ENCODE peak calls at places on chromosomes 3 and 15, in seven cellular contexts. E is tibial artery, Y is glutamatergic neuron, R is Peyer's patch, N is upper lobe of right lung, M is left ventricle myocardium inferior, Q is GM12865. X is an unnamed sample.

GRCh38 chr15:62824111-62824737 is 218.3 kb upstream of the TPM1 start:
- DNase-seq in E (no peak), N (no peak), M (no peak), R (no peak), Q (no peak), Y (no peak), X (no peak)

GRCh38 chr3:43627360-43627759 is 5.5 kb upstream of the ANO10 start:
- DNase-seq in Y (no peak), E (no peak), R (no peak), M (no peak), N (no peak), Q (no peak), X (no peak)

GRCh38 chr3:12393894-12394293 is 90.4 kb upstream of the TSEN2 start:
- DNase-seq in Q (no peak), R (no peak), Y (no peak), E (no peak), M (no peak), N (no peak), X (no peak)

GRCh38 chr3:55416381-55416821 is 70.7 kb downstream of the WNT5A start:
- DNase-seq in Y (no peak), E (no peak), M (no peak), R (no peak), N (no peak), Q (no peak), X (no peak)

GRCh38 chr3:8554725-8555621 is 53.4 kb downstream of the LMCD1 start:
- DNase-seq in N (no peak), E (peak), M (peak), Y (peak), R (no peak), Q (no peak), X (no peak)

GRCh38 chr3:36943601-36944000 is 1.3 kb downstream of the TRANK1 start:
- DNase-seq in E (no peak), N (no peak), M (no peak), R (no peak), Y (no peak), Q (no peak), X (no peak)

GRCh38 chr3:49016414-49017228 is 1.8 kb downstream of the DALRD3 start:
- DNase-seq in N (no peak), R (no peak), Y (no peak), M (no peak), Q (no peak), E (no peak), X (no peak)

GRCh38 chr3:42656680-42657610 is 3.4 kb downstream of the ZBTB47 start:
- DNase-seq in Q (no peak), M (no peak), N (no peak), Y (no peak), R (no peak), E (no peak), X (no peak)

GRCh38 chr3:110932515-110933095 is 139.0 kb upstream of the NECTIN3 start:
- DNase-seq in Q (no peak), Y (no peak), N (no peak), M (no peak), E (no peak), R (no peak), X (no peak)

GRCh38 chr15:69713726-69714559 is 261.3 kb downstream of the RPLP1 start:
- DNase-seq in R (no peak), Y (no peak), N (no peak), Q (peak), M (no peak), E (no peak), X (no peak)

GRCh38 chr15:29736745-29737023 is 85.6 kb downstream of the TJP1 start:
- DNase-seq in E (no peak), Y (no peak), N (no peak), R (no peak), M (no peak), Q (no peak), X (no peak)

GRCh38 chr3:48247401-48247807 is 6.5 kb downstream of the ZNF589 start:
- DNase-seq in N (no peak), M (no peak), E (no peak), Q (no peak), R (no peak), Y (no peak), X (no peak)

GRCh38 chr3:150763122-150763840 is at the start of gene SIAH2:
- DNase-seq in Q (peak), N (peak), R (peak), M (peak), E (peak), Y (peak), X (peak)
- TF ChIP-seq CTCF in Q (no peak), N (no peak), R (no peak), M (no peak), E (no peak), Y (no peak), X (no peak)

DNA sequence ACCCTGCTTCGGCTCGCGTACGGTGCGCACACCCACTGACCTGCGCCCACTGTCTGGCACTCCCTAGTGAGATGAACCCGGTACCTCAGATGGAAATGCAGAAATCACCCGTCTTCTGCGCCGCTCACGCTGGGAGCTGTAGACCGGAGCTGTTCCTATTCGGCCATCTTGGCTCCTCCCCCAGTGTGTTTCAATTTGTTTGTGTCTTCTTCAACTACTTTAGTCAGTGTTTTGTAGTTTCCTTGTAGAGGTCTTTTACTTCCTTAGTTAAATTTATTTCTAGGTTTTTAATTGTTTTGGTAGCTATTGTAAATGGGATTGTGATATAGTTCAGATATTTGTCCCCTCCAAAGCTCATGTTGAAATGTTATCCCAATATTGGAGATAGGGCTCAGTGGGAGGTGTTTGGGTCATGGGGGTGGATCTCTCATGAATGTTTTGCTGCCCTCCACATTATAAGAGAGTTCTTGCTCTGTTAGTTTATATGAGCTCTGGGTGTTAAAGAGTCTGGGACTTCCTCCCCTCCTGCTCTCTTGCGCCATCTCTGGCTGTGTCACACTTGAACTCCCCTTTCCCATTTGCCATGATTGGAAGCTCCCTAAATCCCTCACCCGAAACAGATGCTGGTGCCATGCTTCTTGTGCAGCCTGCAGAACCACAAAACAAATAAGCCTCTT is 304.4 kb downstream of the DOCK3 start:
- DNase-seq in R (no peak), Q (no peak), N (no peak), E (no peak), M (no peak), Y (no peak), X (no peak)
- TF ChIP-seq CTCF in R (no peak), Q (no peak), N (no peak), E (no peak), M (no peak), Y (no peak), X (no peak)

DNA sequence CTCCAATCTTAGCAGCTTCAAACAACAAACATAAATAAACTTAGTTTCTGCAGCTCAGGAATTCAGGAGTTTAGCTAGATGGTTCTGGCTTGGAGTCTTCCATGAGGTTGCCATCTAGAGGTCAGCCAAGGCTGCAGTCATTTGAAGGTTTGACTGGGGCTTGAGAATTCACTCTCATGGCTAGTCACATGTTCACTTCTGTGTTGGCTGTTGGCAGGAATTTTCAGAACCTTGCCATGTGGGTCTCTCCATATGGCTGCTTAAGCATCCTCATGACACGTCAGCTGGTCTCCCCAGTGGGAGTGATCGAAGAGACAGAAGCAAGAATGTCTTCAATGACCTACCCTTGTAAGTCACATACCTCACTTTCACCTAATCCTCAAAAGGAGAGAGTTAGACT is 269.2 kb upstream of the CNTN3 start:
- DNase-seq in Q (no peak), M (no peak), N (no peak), E (no peak), R (no peak), Y (no peak), X (no peak)
- TF ChIP-seq CTCF in Q (peak), M (peak), N (no peak), E (no peak), R (no peak), Y (peak), X (peak)

DNA sequence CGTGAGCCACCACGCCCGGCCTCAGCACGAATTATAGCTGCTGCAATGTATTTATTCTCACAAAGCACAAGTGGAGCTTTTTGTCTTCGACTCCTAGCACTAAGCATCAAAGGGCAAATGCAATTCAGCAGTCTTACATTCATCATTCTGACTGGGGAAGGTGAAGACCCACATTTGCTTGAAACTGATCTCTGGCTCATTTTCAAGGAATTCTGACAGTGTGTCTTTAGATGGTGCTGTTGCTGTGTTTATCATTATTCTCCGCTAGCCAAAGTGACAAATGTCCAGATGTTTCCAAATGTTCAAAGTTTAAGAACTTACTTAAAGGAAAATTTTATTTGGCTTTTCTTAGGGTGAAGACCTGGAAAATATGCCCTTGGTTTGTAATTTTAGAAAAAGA is 55.9 kb downstream of the SGO1 start:
- DNase-seq in M (no peak), E (no peak), N (no peak), R (no peak), Y (no peak), Q (no peak), X (no peak)
- TF ChIP-seq CTCF in M (peak), E (no peak), N (no peak), R (no peak), Y (no peak), Q (no peak), X (no peak)

DNA sequence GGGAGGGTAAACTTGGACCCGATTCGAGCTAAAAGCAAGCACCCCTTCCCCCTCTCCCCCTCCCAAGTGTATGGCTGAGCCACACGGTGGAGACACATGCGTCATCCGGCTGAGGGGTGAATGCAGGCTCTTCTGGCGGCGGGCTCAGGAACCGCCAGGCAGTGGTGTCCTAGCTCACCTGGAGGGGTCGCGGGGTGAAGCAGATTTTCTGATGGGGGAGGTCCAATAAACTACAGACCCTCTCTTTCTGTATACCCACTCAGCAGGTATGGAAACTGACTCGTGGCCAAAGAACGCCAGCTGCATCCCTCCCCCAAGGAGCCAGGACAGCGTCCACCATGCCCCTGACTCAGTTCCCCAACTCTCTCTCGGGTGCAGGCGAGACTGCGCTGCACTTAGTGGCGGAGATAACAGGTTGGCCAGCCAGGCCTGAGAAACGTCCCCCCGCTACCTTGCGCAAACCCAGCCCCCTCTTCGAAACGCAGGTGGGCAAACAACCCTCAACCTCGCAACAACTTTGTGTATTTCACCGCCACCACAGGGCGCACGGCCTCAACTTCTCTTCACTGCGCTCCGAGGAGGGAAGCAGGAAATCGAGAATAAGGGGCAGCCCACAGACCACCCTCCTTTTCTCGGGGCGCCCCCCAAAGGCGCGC is 1.3 kb downstream of the MAGI1 start:
- DNase-seq in Y (peak), R (peak), E (peak), Q (no peak), N (peak), M (peak), X (peak)
- TF ChIP-seq CTCF in Y (no peak), R (no peak), E (peak), Q (no peak), N (peak), M (peak), X (peak)

GRCh38 chr3:62325896-62326295 is 47.5 kb downstream of the FEZF2 start:
- DNase-seq in M (no peak), Q (no peak), E (no peak), N (no peak), Y (no peak), R (no peak), X (no peak)
- TF ChIP-seq CTCF in M (no peak), Q (no peak), E (no peak), N (no peak), Y (no peak), R (no peak), X (no peak)